ENCODE peak calls at places on chromosomes 12 and 14, in four cellular contexts. Y is kidney; N is activated T-helper 9 cell treated with anti-CD3 and anti-CD28 coated beads, Interleukin-2, amount 50 U/mL, for 16 hours; K is stimulated activated CD4-positive, alpha-beta T cell treated with anti-CD3 and anti-CD28 coated beads, Interleukin-15, amount 100 ng/mL, for 1 hour. B is an unnamed sample.

GRCh38 chr14:21255385-21256101 is 13.7 kb downstream of the HNRNPC start:
- DNase-seq in Y (no peak), K (no peak), N (no peak), B (no peak)

GRCh38 chr12:120639771-120640721 is at the start of gene CABP1:
- DNase-seq in N (peak), Y (peak), K (peak), B (no peak)

GRCh38 chr12:56256326-56256960 is 1.7 kb downstream of the ANKRD52 start:
- DNase-seq in Y (no peak), N (no peak), K (no peak), B (no peak)

GRCh38 chr12:54432815-54433164 is 13.7 kb upstream of the ITGA5 start:
- DNase-seq in K (no peak), N (no peak), Y (no peak), B (no peak)

GRCh38 chr12:76866146-76866545 is 12.7 kb downstream of the CSRP2 start:
- DNase-seq in N (no peak), Y (no peak), K (no peak), B (no peak)

GRCh38 chr12:27822076-27822712 is 42.2 kb upstream of the MANSC4 start:
- DNase-seq in N (peak), Y (no peak), K (peak), B (no peak)

GRCh38 chr12:43882578-43883178 is 46.8 kb downstream of the TMEM117 start:
- DNase-seq in Y (no peak), N (no peak), K (no peak), B (no peak)

GRCh38 chr12:112327209-112327930 is 54.9 kb downstream of the HECTD4 start:
- DNase-seq in K (no peak), N (no peak), Y (no peak), B (no peak)

GRCh38 chr12:131882804-131883520 is 11.5 kb upstream of the ULK1 start:
- DNase-seq in Y (peak), N (no peak), K (no peak), B (no peak)

GRCh38 chr14:23640524-23641141 is 4.5 kb downstream of the DHRS2 start:
- DNase-seq in N (no peak), K (no peak), Y (peak), B (no peak)

GRCh38 chr12:867905-868304 is 81.6 kb downstream of the RAD52 start:
- DNase-seq in N (no peak), Y (no peak), K (no peak), B (no peak)

GRCh38 chr14:71967709-71968108 is 35.5 kb downstream of the RGS6 start:
- DNase-seq in Y (no peak), K (no peak), N (no peak), B (no peak)

GRCh38 chr12:126607157-126607556 is 1541.9 kb downstream of the AACS start:
- DNase-seq in N (no peak), K (no peak), Y (no peak), B (no peak)

GRCh38 chr12:110807640-110808039 is 39.1 kb upstream of the CCDC63 start:
- DNase-seq in K (no peak), Y (no peak), N (no peak), B (no peak)

GRCh38 chr12:88298761-88299242 is 156.7 kb downstream of the TMTC3 start:
- DNase-seq in N (no peak), Y (no peak), K (no peak), B (no peak)

GRCh38 chr12:132429932-132430643 is 59.9 kb upstream of the FBRSL1 start:
- DNase-seq in Y (no peak), N (peak), K (peak), B (no peak)